ENCODE peak calls at places on chromosomes 12 and 14, in five cellular contexts. One of them, this sample, is unnamed.

GRCh38 chr12:10641735-10642500 is 28.5 kb upstream of the MAGOHB start:
- DNase-seq in DMS 273 treated with DMSO at 0.1 percent for 48 hours: no peak
- DNase-seq in stromal cell of bone marrow: peak
- DNase-seq in tibial nerve: no peak
- DNase-seq in brain microvascular endothelial cell: peak
- DNase-seq in this sample: peak

GRCh38 chr12:49138999-49139398 is 7.8 kb upstream of the TUBA1B start:
- DNase-seq in stromal cell of bone marrow: no peak
- DNase-seq in brain microvascular endothelial cell: no peak
- DNase-seq in DMS 273 treated with DMSO at 0.1 percent for 48 hours: no peak
- DNase-seq in tibial nerve: no peak
- DNase-seq in this sample: no peak

GRCh38 chr12:26845984-26846383 is 13.0 kb upstream of the ITPR2 start:
- DNase-seq in tibial nerve: no peak
- DNase-seq in stromal cell of bone marrow: peak
- DNase-seq in brain microvascular endothelial cell: peak
- DNase-seq in DMS 273 treated with DMSO at 0.1 percent for 48 hours: no peak
- DNase-seq in this sample: no peak

GRCh38 chr14:35818346-35819115 is 7.6 kb upstream of the BRMS1L start:
- DNase-seq in brain microvascular endothelial cell: peak
- DNase-seq in stromal cell of bone marrow: peak
- DNase-seq in DMS 273 treated with DMSO at 0.1 percent for 48 hours: no peak
- DNase-seq in tibial nerve: no peak
- DNase-seq in this sample: peak

GRCh38 chr12:72602616-72603015 is 330.4 kb downstream of the TRHDE start:
- DNase-seq in brain microvascular endothelial cell: no peak
- DNase-seq in tibial nerve: no peak
- DNase-seq in stromal cell of bone marrow: no peak
- DNase-seq in DMS 273 treated with DMSO at 0.1 percent for 48 hours: no peak
- DNase-seq in this sample: no peak

GRCh38 chr14:57391609-57392195 is 1.3 kb downstream of the NAA30 start:
- DNase-seq in stromal cell of bone marrow: no peak
- DNase-seq in DMS 273 treated with DMSO at 0.1 percent for 48 hours: no peak
- DNase-seq in tibial nerve: no peak
- DNase-seq in brain microvascular endothelial cell: peak
- DNase-seq in this sample: no peak

GRCh38 chr12:100733817-100734593 is 60.6 kb upstream of the ANO4 start:
- DNase-seq in stromal cell of bone marrow: peak
- DNase-seq in DMS 273 treated with DMSO at 0.1 percent for 48 hours: no peak
- DNase-seq in brain microvascular endothelial cell: no peak
- DNase-seq in tibial nerve: no peak
- DNase-seq in this sample: peak

GRCh38 chr12:98820005-98820404 is 174.9 kb downstream of the APAF1 start:
- DNase-seq in DMS 273 treated with DMSO at 0.1 percent for 48 hours: no peak
- DNase-seq in stromal cell of bone marrow: no peak
- DNase-seq in tibial nerve: no peak
- DNase-seq in brain microvascular endothelial cell: no peak
- DNase-seq in this sample: no peak